ENCODE peak calls at places on chromosome 2, in six cellular contexts. U is CD4-positive, CD25-positive, alpha-beta regulatory T cell; C is H9; X is adrenal gland; J is small intestine; N is CD8-positive, alpha-beta T cell. S is an unnamed sample.

GRCh38 chr2:21367421-21367820 is 243.7 kb downstream of the TDRD15 start:
- DNase-seq in U (no peak), J (no peak), X (no peak), N (no peak), C (peak; percentile 39), S (no peak)

GRCh38 chr2:121101093-121101715 is 183.8 kb downstream of the TFCP2L1 start:
- DNase-seq in U (no peak), N (no peak), C (no peak), X (no peak), J (no peak), S (no peak)

GRCh38 chr2:97654324-97654723 is 8.5 kb downstream of the COX5B start:
- DNase-seq in U (no peak), N (no peak), J (no peak), C (no peak), X (no peak), S (no peak)

GRCh38 chr2:160430001-160430344 is 63.6 kb downstream of the RBMS1 start:
- DNase-seq in U (no peak), X (no peak), J (no peak), C (no peak), N (no peak), S (no peak)

GRCh38 chr2:207136872-207137271 is 28.9 kb downstream of the KLF7 start:
- DNase-seq in C (no peak), N (no peak), U (no peak), X (no peak), J (no peak), S (no peak)

GRCh38 chr2:1771626-1772280 is 27.4 kb upstream of the PXDN start:
- DNase-seq in X (no peak), C (no peak), J (no peak), U (no peak), N (no peak), S (no peak)

GRCh38 chr2:209383212-209383611 is 40.6 kb upstream of the MAP2 start:
- DNase-seq in N (no peak), C (no peak), J (no peak), U (no peak), X (peak; percentile 17), S (no peak)

GRCh38 chr2:210577263-210578071 is 21.1 kb downstream of the CPS1 start:
- DNase-seq in C (no peak), U (peak; percentile 45), J (peak; percentile 79), N (no peak), X (no peak), S (no peak)

GRCh38 chr2:203814661-203815540 is 52.7 kb upstream of the CTLA4 start:
- DNase-seq in U (peak; percentile 89), X (peak; percentile 37), J (peak; percentile 83), N (peak; percentile 47), C (peak; percentile 52), S (peak; percentile 39)

GRCh38 chr2:71789556-71790219 is 336.3 kb downstream of the DYSF start:
- DNase-seq in J (no peak), N (no peak), U (no peak), X (no peak), C (no peak), S (no peak)

GRCh38 chr2:219045937-219046550 is 4.7 kb upstream of the CFAP65 start:
- DNase-seq in J (no peak), X (peak; percentile 37), N (no peak), C (peak; percentile 63), U (peak; percentile 20), S (no peak)

GRCh38 chr2:224875153-224875552 is 159.0 kb upstream of the CCDC195 start:
- DNase-seq in N (no peak), U (no peak), J (no peak), X (no peak), C (no peak), S (no peak)

GRCh38 chr2:219570194-219570923 is 980 bp downstream of the OBSL1 start:
- DNase-seq in J (no peak), X (peak; percentile 55), N (no peak), C (no peak), U (no peak), S (no peak)

GRCh38 chr2:166518634-166519390 is 24.8 kb upstream of the SCN7A start:
- DNase-seq in N (no peak), C (no peak), U (no peak), X (no peak), J (no peak), S (no peak)

GRCh38 chr2:238948765-238949641 is 101.1 kb downstream of the TWIST2 start:
- DNase-seq in C (peak; percentile 9), N (no peak), J (no peak), X (no peak), U (no peak), S (no peak)

GRCh38 chr2:99404039-99404799 is 67.0 kb downstream of the EIF5B start:
- DNase-seq in C (peak; percentile 36), X (no peak), U (no peak), N (no peak), J (no peak), S (no peak)

GRCh38 chr2:233082934-233083755 is 23.0 kb downstream of the INPP5D start:
- DNase-seq in U (no peak), N (no peak), C (no peak), J (no peak), X (no peak), S (no peak)

GRCh38 chr2:96147593-96148201 is 2.5 kb upstream of the DUSP2 start:
- DNase-seq in N (no peak), J (no peak), C (peak; percentile 32), U (peak; percentile 42), X (no peak), S (no peak)

GRCh38 chr2:189327879-189328351 is 113.4 kb upstream of the WDR75 start:
- DNase-seq in C (no peak), J (no peak), X (no peak), N (no peak), U (no peak), S (no peak)

GRCh38 chr2:150174396-150174795 is 313.1 kb downstream of the RND3 start:
- DNase-seq in X (no peak), J (peak; percentile 14), C (no peak), U (no peak), N (no peak), S (no peak)

GRCh38 chr2:145744541-145745386 is 1224.8 kb upstream of the ZEB2 start:
- DNase-seq in J (no peak), U (no peak), N (no peak), C (no peak), X (no peak), S (no peak)

GRCh38 chr2:42916394-42916793 is 124.0 kb upstream of the HAAO start:
- DNase-seq in C (no peak), J (no peak), U (no peak), N (no peak), X (no peak), S (no peak)

GRCh38 chr2:101766871-101767739 is 69.6 kb downstream of the MAP4K4 start:
- DNase-seq in X (no peak), C (no peak), N (no peak), U (no peak), J (no peak), S (no peak)

GRCh38 chr2:215878476-215879063 is 134.8 kb downstream of the MREG start:
- DNase-seq in X (no peak), N (no peak), C (no peak), U (no peak), J (no peak), S (no peak)

GRCh38 chr2:125560855-125561254 is 1095.1 kb upstream of the GYPC start:
- DNase-seq in C (no peak), U (no peak), J (no peak), X (no peak), N (no peak), S (no peak)

GRCh38 chr2:240224676-240225075 is 84.2 kb upstream of the OTOS start:
- DNase-seq in N (no peak), X (no peak), J (no peak), C (no peak), U (no peak), S (no peak)

GRCh38 chr2:24613154-24613814 is 122.2 kb downstream of the NCOA1 start:
- DNase-seq in N (peak; percentile 6), C (peak; percentile 73), J (peak; percentile 31), U (peak; percentile 82), X (no peak), S (no peak)

GRCh38 chr2:212905640-212906201 is 245.7 kb downstream of the IKZF2 start:
- DNase-seq in C (no peak), X (no peak), J (no peak), U (no peak), N (no peak), S (no peak)

GRCh38 chr2:207487650-207488315 is 42.0 kb upstream of the CREB1 start:
- DNase-seq in C (no peak), N (no peak), J (no peak), U (no peak), X (peak; percentile 39), S (no peak)

GRCh38 chr2:219352448-219353023 is 20.0 kb upstream of the RESP18 start:
- DNase-seq in J (peak; percentile 65), X (peak; percentile 48), N (peak; percentile 73), C (peak; percentile 76), U (peak; percentile 62), S (peak; percentile 69)

GRCh38 chr2:80711915-80712314 is 407.4 kb upstream of the LRRTM1 start:
- DNase-seq in J (no peak), N (no peak), C (no peak), U (no peak), X (no peak), S (no peak)
- H3K9me3 ChIP-seq in J (no peaks in the 10 kb centered on the region), N (no peaks in the 10 kb centered on the region), C (no peaks in the 10 kb centered on the region), U (no peaks in the 10 kb centered on the region), X (no peaks in the 10 kb centered on the region), S (no peaks in the 10 kb centered on the region)

DNA sequence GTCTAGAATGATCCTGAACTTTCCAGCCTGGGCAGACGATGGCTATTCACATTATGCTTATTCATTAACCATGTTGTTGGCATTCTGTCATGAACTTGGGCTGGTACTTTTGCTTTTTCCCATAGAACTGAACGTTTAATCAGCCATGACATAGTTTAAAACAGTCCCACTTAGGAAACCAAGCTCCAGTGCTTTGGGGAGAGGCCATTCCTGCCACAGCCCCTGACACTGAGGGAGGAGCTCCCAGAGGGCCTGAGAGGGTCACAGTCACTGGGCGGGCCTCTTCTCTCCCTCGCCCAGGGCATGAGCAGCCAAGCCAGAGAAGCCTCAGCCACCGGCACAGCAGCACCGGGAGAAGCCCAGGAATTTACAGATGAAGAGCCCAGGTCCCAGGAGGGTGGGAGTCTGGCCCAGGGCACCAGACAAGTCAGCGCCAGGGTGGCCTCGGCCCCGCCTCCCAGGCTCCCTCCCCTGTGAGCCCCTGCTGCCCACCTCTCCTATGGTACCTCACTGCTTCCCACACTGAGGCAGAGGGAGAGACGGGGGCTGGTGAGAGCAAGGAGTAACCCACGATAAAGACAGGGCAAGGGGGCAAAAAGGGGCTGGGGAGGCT is 33.6 kb downstream of the MAL start:
- DNase-seq in C (no peak), J (no peak), X (no peak), N (no peak), U (no peak), S (no peak)
- H3K9me3 ChIP-seq in C (no peaks in the 10 kb centered on the region), J (no peaks in the 10 kb centered on the region), X (no peaks in the 10 kb centered on the region), N (no peaks in the 10 kb centered on the region), U (no peaks in the 10 kb centered on the region), S (no peaks in the 10 kb centered on the region)

DNA sequence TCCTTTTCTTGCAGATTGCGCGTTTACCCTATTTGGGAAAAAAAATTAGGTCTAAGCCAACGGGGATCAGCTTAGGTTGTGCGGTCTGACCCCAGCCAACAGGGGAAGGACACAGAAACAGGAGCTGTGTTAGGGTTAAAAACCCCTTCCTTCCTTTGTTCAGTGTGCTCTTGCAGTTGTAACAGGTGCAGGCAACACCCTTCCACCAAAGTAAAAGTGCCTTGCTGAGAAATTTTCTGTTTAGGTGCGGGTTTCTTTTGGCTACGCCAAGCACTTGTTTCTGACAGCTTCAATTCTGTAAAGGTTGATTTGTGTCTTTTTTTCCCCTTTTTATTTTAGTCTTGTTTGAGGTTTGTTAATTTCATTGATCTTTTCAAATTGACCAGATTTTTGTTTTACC is 92.5 kb downstream of the PTPN4 start:
- DNase-seq in X (no peak), C (no peak), U (no peak), J (no peak), N (no peak), S (no peak)
- H3K9me3 ChIP-seq in X (no peaks in the 10 kb centered on the region), C (no peaks in the 10 kb centered on the region), U (peaks cover 26% of the 10 kb centered on the region), J (peaks cover 2% of the 10 kb centered on the region), N (peaks cover 18% of the 10 kb centered on the region), S (peaks cover 23% of the 10 kb centered on the region)

GRCh38 chr2:116980354-116980753 is 834.1 kb upstream of the DDX18 start:
- DNase-seq in U (no peak), C (peak; percentile 26), J (no peak), X (no peak), N (no peak), S (no peak)
- H3K9me3 ChIP-seq in U (peaks cover 5% of the 10 kb centered on the region), C (no peaks in the 10 kb centered on the region), J (no peaks in the 10 kb centered on the region), X (no peaks in the 10 kb centered on the region), N (no peaks in the 10 kb centered on the region), S (no peaks in the 10 kb centered on the region)

S was measured in CD4-positive, alpha-beta T cell.